ENCODE peak calls at places on chromosome 5, in six cellular contexts. H is HCT116, S is PC-3, C is OCI-LY7, F is IMR-90, X is SK-N-SH. I is an unnamed sample. For H4K20me1, the result is how much of the 10 kb centered on the place peaks cover.

GRCh38 chr5:106880656-106881055 is 790.1 kb downstream of the EFNA5 start:
- DNase-seq in H (peak), S (peak), C (no peak), F (no peak), X (no peak), I (no peak)

GRCh38 chr5:150461231-150461630 is 11.7 kb upstream of the RPS14 start:
- DNase-seq in H (no peak), S (no peak), C (peak), F (no peak), X (no peak), I (peak)

GRCh38 chr5:152269533-152269932 is 135.5 kb downstream of the NMUR2 start:
- DNase-seq in H (no peak), S (no peak), C (no peak), F (no peak), X (no peak), I (no peak)

GRCh38 chr5:147836439-147836838 is 5.0 kb upstream of the SPINK1 start:
- DNase-seq in H (no peak), S (no peak), C (no peak), F (no peak), X (no peak), I (no peak)

GRCh38 chr5:16754621-16755020 is 137.8 kb upstream of the RETREG1 start:
- DNase-seq in H (no peak), S (no peak), C (no peak), F (no peak), X (no peak), I (peak)

GRCh38 chr5:1883120-1883924 is 597 bp upstream of the IRX4 start:
- DNase-seq in H (no peak), S (peak), C (no peak), F (no peak), X (peak), I (peak)

GRCh38 chr5:35651002-35651756 is 33.5 kb downstream of the SPEF2 start:
- DNase-seq in H (peak), S (peak), C (peak), F (peak), X (peak), I (peak)

GRCh38 chr5:140107312-140108092 is 6.4 kb upstream of the PURA start:
- DNase-seq in H (peak), S (peak), C (peak), F (peak), X (peak), I (peak)

GRCh38 chr5:59789197-59789596 is 104.3 kb downstream of the PDE4D start:
- DNase-seq in H (no peak), S (no peak), C (no peak), F (no peak), X (no peak), I (no peak)

GRCh38 chr5:102049517-102049916 is 246.6 kb downstream of the SLCO4C1 start:
- DNase-seq in H (no peak), S (no peak), C (no peak), F (no peak), X (no peak), I (no peak)

GRCh38 chr5:131230406-131230805 is 33.4 kb upstream of the CDC42SE2 start:
- DNase-seq in H (no peak), S (no peak), C (no peak), F (no peak), X (peak), I (peak)

GRCh38 chr5:122319897-122320296 is 7.9 kb downstream of the SNCAIP start:
- DNase-seq in H (no peak), S (no peak), C (no peak), F (no peak), X (no peak), I (no peak)

GRCh38 chr5:44885903-44886302 is 77.2 kb downstream of the MRPS30 start:
- DNase-seq in H (no peak), S (peak), C (no peak), F (no peak), X (no peak), I (no peak)

GRCh38 chr5:137073192-137073591 is 425.9 kb downstream of the SPOCK1 start:
- DNase-seq in H (no peak), S (peak), C (no peak), F (peak), X (no peak), I (no peak)

GRCh38 chr5:95973793-95974325 is 12.2 kb upstream of the ELL2 start:
- DNase-seq in H (no peak), S (no peak), C (no peak), F (peak), X (no peak), I (no peak)

GRCh38 chr5:115545065-115545882 is 699 bp upstream of the FEM1C start:
- DNase-seq in H (peak), S (no peak), C (no peak), F (peak), X (no peak), I (no peak)

GRCh38 chr5:73844165-73844564 is 218.2 kb downstream of the ARHGEF28 start:
- DNase-seq in H (no peak), S (no peak), C (no peak), F (no peak), X (no peak), I (no peak)

GRCh38 chr5:139669681-139670368 is 21.7 kb downstream of the CXXC5 start:
- DNase-seq in H (no peak), S (no peak), C (peak), F (no peak), X (peak), I (no peak)

GRCh38 chr5:64534033-64534432 is 28.2 kb downstream of the RGS7BP start:
- DNase-seq in H (no peak), S (no peak), C (no peak), F (no peak), X (no peak), I (no peak)

GRCh38 chr5:33343661-33344327 is 97.0 kb upstream of the TARS1 start:
- DNase-seq in H (peak), S (peak), C (no peak), F (peak), X (no peak), I (no peak)

GRCh38 chr5:80566711-80567259 is 3.3 kb downstream of the ANKRD34B start:
- DNase-seq in H (no peak), S (no peak), C (no peak), F (no peak), X (no peak), I (no peak)

GRCh38 chr5:133873936-133874585 is 94.4 kb downstream of the C5orf15 start:
- DNase-seq in H (no peak), S (peak), C (no peak), F (peak), X (no peak), I (no peak)

GRCh38 chr5:79687911-79688310 is 1.7 kb upstream of the CMYA5 start:
- DNase-seq in H (no peak), S (no peak), C (no peak), F (no peak), X (no peak), I (no peak)

GRCh38 chr5:83471405-83472212 is at the start of gene VCAN:
- DNase-seq in H (peak), S (peak), C (no peak), F (peak), X (peak), I (peak)

GRCh38 chr5:139671096-139671841 is 23.1 kb downstream of the CXXC5 start:
- DNase-seq in H (no peak), S (no peak), C (peak), F (no peak), X (no peak), I (no peak)

GRCh38 chr5:154723740-154724505 is 31.3 kb upstream of the LARP1 start:
- DNase-seq in H (no peak), S (no peak), C (no peak), F (peak), X (no peak), I (no peak)

GRCh38 chr5:1259806-1260480 is 34.8 kb downstream of the SLC6A18 start:
- DNase-seq in H (no peak), S (no peak), C (no peak), F (no peak), X (no peak), I (no peak)

GRCh38 chr5:181221105-181221791 is 1.8 kb upstream of the TRIM41 start:
- DNase-seq in H (no peak), S (no peak), C (peak), F (no peak), X (no peak), I (peak)

GRCh38 chr5:20559845-20560244 is 571.8 kb upstream of the CDH18 start:
- DNase-seq in H (no peak), S (no peak), C (no peak), F (no peak), X (no peak), I (no peak)
- H4K20me1 ChIP-seq in H (under half), S (under half), C (under half), F (under half), X (under half), I (under half)

GRCh38 chr5:10253390-10253789 is 3.3 kb downstream of the CCT5 start:
- DNase-seq in H (no peak), S (no peak), C (no peak), F (no peak), X (no peak), I (no peak)
- H4K20me1 ChIP-seq in H (under half), S (half or more), C (under half), F (half or more), X (half or more), I (half or more)

DNA sequence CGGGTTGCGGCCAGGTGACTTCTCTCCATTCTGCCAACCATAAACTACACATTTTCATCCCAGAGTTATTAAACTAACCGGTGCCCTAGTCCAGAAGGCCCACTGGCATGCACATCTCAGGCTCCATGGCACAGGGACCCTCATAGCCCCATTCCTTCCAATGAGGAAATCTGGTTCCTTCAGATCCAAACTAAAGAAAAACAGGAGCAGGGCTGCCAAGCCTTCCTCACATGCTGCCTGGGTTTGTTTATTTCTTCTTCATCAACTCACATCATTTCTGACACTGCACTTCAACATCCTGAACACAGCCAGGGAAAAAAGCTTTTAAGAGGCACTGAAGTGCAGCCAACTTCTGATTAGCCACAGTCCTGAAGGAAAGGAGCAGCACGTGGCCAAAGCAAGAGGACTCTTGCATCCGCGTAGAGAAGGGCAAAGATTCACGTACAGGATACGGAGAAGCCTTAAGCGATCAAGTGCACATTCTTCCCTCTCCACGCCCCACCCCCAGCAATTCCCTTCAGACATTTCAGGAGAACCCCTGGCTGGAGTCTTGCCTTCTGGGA is 22.5 kb downstream of the LHFPL2 start:
- DNase-seq in H (no peak), S (no peak), C (no peak), F (peak), X (no peak), I (no peak)
- H4K20me1 ChIP-seq in H (under half), S (under half), C (under half), F (under half), X (under half), I (half or more)

GRCh38 chr5:173228639-173229380 is 6.2 kb downstream of the NKX2-5 start:
- DNase-seq in H (no peak), S (no peak), C (no peak), F (no peak), X (no peak), I (peak)
- H4K20me1 ChIP-seq in H (under half), S (under half), C (under half), F (under half), X (under half), I (under half)

GRCh38 chr5:14213253-14213652 is 70.1 kb downstream of the TRIO start:
- DNase-seq in H (no peak), S (no peak), C (no peak), F (peak), X (no peak), I (no peak)

GRCh38 chr5:14211818-14212799 is 69.0 kb downstream of the TRIO start:
- DNase-seq in H (no peak), S (no peak), C (peak), F (no peak), X (no peak), I (no peak)

GRCh38 chr5:14215901-14216300 is 72.8 kb downstream of the TRIO start:
- DNase-seq in H (no peak), S (no peak), C (no peak), F (no peak), X (no peak), I (no peak)

GRCh38 chr5:14212838-14213237 is 69.7 kb downstream of the TRIO start:
- DNase-seq in H (no peak), S (no peak), C (peak), F (no peak), X (no peak), I (no peak)

DNA sequence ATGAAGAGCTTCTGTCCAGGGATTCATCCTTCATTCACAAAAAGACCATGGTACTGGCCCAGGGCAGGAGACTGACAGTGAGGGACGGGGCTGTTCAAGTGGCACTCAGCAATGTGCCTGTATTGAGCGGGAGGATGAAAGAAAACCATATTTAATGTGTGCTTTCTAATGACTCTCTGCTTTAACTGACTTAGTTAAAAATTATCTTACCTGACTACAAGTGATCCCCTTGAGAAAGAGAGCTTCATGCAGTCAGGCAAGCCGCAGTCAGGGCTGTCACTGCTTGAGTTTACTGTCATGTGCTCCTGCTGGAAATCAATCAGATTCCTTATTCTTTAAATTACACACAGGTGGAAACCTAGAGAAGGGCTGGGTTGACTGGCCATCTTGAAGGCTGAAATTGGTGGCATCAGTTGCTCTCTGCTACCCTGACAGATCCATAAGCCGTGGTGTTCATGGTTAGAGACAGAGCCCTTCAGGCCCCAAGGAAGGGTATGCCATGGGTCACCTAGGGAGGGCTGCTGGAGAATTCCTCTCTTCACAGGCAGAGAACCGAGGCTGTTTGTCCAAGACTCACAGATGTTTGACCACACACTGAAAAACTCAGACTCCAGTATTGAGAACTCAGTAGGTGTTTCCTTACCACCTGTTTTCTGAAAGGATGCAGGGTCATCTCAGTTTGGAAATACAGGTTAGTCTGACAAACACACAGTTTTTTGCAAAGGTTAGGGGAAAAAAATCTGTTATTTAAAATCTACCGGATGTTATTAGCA is 70.9 kb downstream of the TRIO start:
- DNase-seq in H (no peak), S (no peak), C (peak), F (no peak), X (no peak), I (no peak)
- H4K20me1 ChIP-seq in H (under half), S (half or more), C (under half), F (half or more), X (half or more), I (under half)

GRCh38 chr5:177503351-177504085 is 6.1 kb downstream of the DOK3 start:
- DNase-seq in H (no peak), S (no peak), C (peak), F (no peak), X (no peak), I (no peak)

GRCh38 chr5:177502886-177503285 is 5.5 kb upstream of the PDLIM7 start:
- DNase-seq in H (no peak), S (no peak), C (no peak), F (no peak), X (no peak), I (no peak)

GRCh38 chr5:177504086-177505056 is 5.3 kb downstream of the DOK3 start:
- DNase-seq in H (no peak), S (no peak), C (peak), F (no peak), X (no peak), I (no peak)

GRCh38 chr5:177507165-177507564 is 2.5 kb downstream of the DOK3 start:
- DNase-seq in H (no peak), S (peak), C (peak), F (no peak), X (no peak), I (peak)

GRCh38 chr5:177505075-177505474 is 4.6 kb downstream of the DOK3 start:
- DNase-seq in H (no peak), S (no peak), C (peak), F (no peak), X (no peak), I (no peak)
- H4K20me1 ChIP-seq in H (under half), S (under half), C (under half), F (under half), X (under half), I (under half)

DNA sequence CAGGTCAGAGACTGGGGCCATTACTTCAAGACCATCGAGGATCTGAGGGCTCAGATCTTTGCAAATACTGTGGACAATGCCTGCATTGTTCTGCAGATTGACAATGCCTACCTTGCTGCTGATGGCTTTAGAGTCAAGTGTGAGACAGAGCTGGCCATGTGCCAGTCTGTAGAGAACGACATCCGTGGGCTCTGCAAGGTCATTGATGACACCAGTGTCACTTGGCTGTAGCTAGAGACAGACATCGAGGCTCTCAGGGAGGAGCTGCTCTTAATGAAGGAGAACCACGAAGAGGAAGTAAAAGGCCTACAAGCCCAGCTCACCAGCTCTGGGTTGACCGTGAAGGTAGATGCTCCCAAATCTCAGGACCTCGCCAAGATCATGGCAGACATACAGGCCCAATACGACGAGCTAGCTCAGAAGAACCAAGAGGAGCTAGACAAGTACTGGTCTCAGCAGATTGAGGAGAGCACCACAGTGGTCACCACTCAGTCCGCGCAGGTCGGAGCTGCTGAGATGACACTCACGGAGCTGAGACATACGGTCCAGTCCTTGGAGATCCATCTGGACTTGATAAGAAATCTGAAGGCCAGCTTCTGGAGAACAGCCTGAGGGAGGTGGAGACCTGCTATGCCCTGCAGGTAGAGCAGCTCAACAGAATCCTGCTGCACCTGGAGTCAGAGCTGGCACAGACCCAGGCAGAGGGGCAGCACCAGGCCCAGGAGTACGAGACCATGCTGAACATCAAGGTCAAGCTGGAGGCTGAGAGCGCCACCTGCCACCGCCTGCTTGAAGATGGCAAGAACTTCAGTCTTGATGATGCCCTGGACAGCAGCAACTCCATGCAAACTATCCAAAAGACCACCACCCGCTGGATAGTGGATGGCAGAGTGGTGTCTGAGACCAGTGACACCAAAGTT is 9.3 kb downstream of the NIPBL start:
- DNase-seq in H (no peak), S (no peak), C (no peak), F (no peak), X (no peak), I (no peak)
- H4K20me1 ChIP-seq in H (under half), S (under half), C (half or more), F (half or more), X (half or more), I (under half)

DNA sequence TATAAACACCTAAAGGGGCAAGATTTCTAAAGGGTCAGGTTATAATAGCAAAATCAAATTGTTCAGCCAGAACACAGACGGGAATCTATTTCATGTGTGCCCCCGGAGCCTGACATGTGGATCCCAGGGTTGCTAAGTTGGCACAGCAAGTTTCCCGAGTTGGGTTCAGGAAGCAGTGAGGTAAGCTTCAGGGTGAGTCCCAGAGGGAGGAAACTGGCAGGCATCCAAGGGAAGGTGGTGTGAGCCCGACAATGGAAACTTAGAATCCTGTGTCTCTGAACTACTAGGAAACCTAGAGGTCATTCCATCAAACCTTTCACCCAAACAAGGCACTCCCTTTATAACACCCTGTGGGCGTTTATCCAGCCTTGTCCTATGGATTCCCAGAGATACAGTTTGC is 98.4 kb downstream of the ADRB2 start:
- DNase-seq in H (no peak), S (peak), C (no peak), F (no peak), X (no peak), I (no peak)
- H4K20me1 ChIP-seq in H (under half), S (under half), C (under half), F (under half), X (under half), I (under half)

GRCh38 chr5:149326611-149327010 is 18.7 kb upstream of the GRPEL2 start:
- DNase-seq in H (no peak), S (peak), C (no peak), F (no peak), X (no peak), I (no peak)

GRCh38 chr5:149323235-149324205 is 21.8 kb upstream of the GRPEL2 start:
- DNase-seq in H (no peak), S (no peak), C (no peak), F (peak), X (no peak), I (no peak)

GRCh38 chr5:149324639-149325038 is 20.7 kb upstream of the GRPEL2 start:
- DNase-seq in H (no peak), S (no peak), C (no peak), F (no peak), X (no peak), I (no peak)

GRCh38 chr5:149325894-149326293 is 19.4 kb upstream of the GRPEL2 start:
- DNase-seq in H (no peak), S (no peak), C (no peak), F (no peak), X (no peak), I (no peak)

GRCh38 chr5:149325166-149325735 is 20.0 kb upstream of the GRPEL2 start:
- DNase-seq in H (no peak), S (no peak), C (no peak), F (peak), X (no peak), I (no peak)
- H4K20me1 ChIP-seq in H (under half), S (under half), C (under half), F (under half), X (under half), I (under half)